ENCODE peak calls at places on chromosomes 4 and X, in seven cellular contexts. I is thyroid gland, L is cardiac fibroblast, N is NCI-H524, S is activated T-cell treated with anti-CD3 and anti-CD28 coated beads for 1 hour, Y is fibroblast of pulmonary artery, V is stromal cell of bone marrow. C is an unnamed sample.

GRCh38 chr4:156132196-156132595 is 178.5 kb upstream of the CTSO start:
- DNase-seq in I (no peak), L (no peak), N (no peak), S (no peak), Y (no peak), V (peak; percentile 30), C (no peak)

GRCh38 chrX:53223955-53224859 is 800 bp downstream of the KDM5C start:
- DNase-seq in I (peak; percentile 1), L (peak; percentile 14), N (no peak), S (peak; percentile 2), Y (peak; percentile 25), V (no peak), C (no peak)

GRCh38 chr4:169042608-169043007 is 32.6 kb upstream of the CBR4 start:
- DNase-seq in I (no peak), L (no peak), N (no peak), S (no peak), Y (no peak), V (no peak), C (no peak)

GRCh38 chr4:7087036-7087435 is 19.2 kb upstream of the GRPEL1 start:
- DNase-seq in I (no peak), L (no peak), N (no peak), S (no peak), Y (no peak), V (no peak), C (no peak)

GRCh38 chr4:113574636-113575103 is 186.9 kb downstream of the CAMK2D start:
- DNase-seq in I (no peak), L (peak; percentile 83), N (peak; percentile 84), S (no peak), Y (peak; percentile 85), V (peak; percentile 49), C (no peak)

GRCh38 chrX:133685806-133686205 is 270.5 kb upstream of the GPC4 start:
- DNase-seq in I (no peak), L (no peak), N (peak; percentile 98), S (no peak), Y (no peak), V (no peak), C (no peak)

GRCh38 chr4:180642732-180643131 is 1600.5 kb upstream of the TENM3 start:
- DNase-seq in I (no peak), L (no peak), N (no peak), S (no peak), Y (no peak), V (no peak), C (no peak)

GRCh38 chr4:79650794-79651431 is 242.9 kb upstream of the GK2 start:
- DNase-seq in I (no peak), L (peak; percentile 70), N (peak; percentile 57), S (no peak), Y (peak; percentile 64), V (peak; percentile 30), C (no peak)

GRCh38 chr4:180925800-180926199 is 1317.4 kb upstream of the TENM3 start:
- DNase-seq in I (no peak), L (no peak), N (no peak), S (no peak), Y (no peak), V (no peak), C (no peak)

GRCh38 chr4:145216532-145216931 is 36.1 kb upstream of the OTUD4 start:
- DNase-seq in I (no peak), L (peak; percentile 62), N (peak; percentile 16), S (no peak), Y (peak; percentile 64), V (peak; percentile 19), C (no peak)

GRCh38 chr4:158121203-158121586 is 51.6 kb downstream of the GASK1B start:
- DNase-seq in I (no peak), L (peak; percentile 99), N (no peak), S (no peak), Y (peak; percentile 99), V (peak; percentile 94), C (no peak)

GRCh38 chr4:142567199-142567598 is 278.9 kb downstream of the INPP4B start:
- DNase-seq in I (no peak), L (no peak), N (peak; percentile 24), S (peak; percentile 27), Y (no peak), V (no peak), C (no peak)

GRCh38 chrX:25020391-25021131 is 4.8 kb upstream of the ARX start:
- DNase-seq in I (no peak), L (no peak), N (peak; percentile 63), S (no peak), Y (no peak), V (no peak), C (no peak)

GRCh38 chr4:123505077-123505456 is 108.5 kb downstream of the SPRY1 start:
- DNase-seq in I (no peak), L (peak; percentile 60), N (no peak), S (no peak), Y (peak; percentile 55), V (no peak), C (no peak)

GRCh38 chrX:7215842-7216241 is 67.9 kb upstream of the PUDP start:
- DNase-seq in I (no peak), L (no peak), N (no peak), S (no peak), Y (no peak), V (peak; percentile 4), C (no peak)

GRCh38 chr4:151256134-151256533 is 20.8 kb upstream of the PRSS48 start:
- DNase-seq in I (no peak), L (no peak), N (no peak), S (no peak), Y (no peak), V (no peak), C (no peak)

GRCh38 chr4:149110499-149110898 is 668.3 kb upstream of the NR3C2 start:
- DNase-seq in I (no peak), L (no peak), N (no peak), S (no peak), Y (no peak), V (no peak), C (no peak)

GRCh38 chrX:70087857-70088256 is 25.6 kb downstream of the OTUD6A start:
- DNase-seq in I (peak; percentile 8), L (peak; percentile 71), N (peak; percentile 81), S (no peak), Y (peak; percentile 57), V (peak; percentile 17), C (peak; percentile 33)